ENCODE peak calls at places on chromosomes 5 and 9, in six cellular contexts. One of them, this sample, is unnamed.

GRCh38 chr5:169003721-169004481 is 297.0 kb downstream of the SLIT3 start:
- DNase-seq in transverse colon: no peak
- DNase-seq in upper lobe of left lung: no peak
- DNase-seq in suprapubic skin: no peak
- DNase-seq in HCT116: no peak
- DNase-seq in GM12892: no peak
- DNase-seq in this sample: no peak

GRCh38 chr5:80654054-80654390 is 430 bp upstream of the MSH3 start:
- DNase-seq in upper lobe of left lung: no peak
- DNase-seq in GM12892: peak
- DNase-seq in HCT116: no peak
- DNase-seq in transverse colon: peak
- DNase-seq in suprapubic skin: no peak
- DNase-seq in this sample: peak

GRCh38 chr9:96116275-96117051 is 185.5 kb downstream of the HSD17B3 start:
- DNase-seq in GM12892: no peak
- DNase-seq in upper lobe of left lung: no peak
- DNase-seq in HCT116: no peak
- DNase-seq in suprapubic skin: no peak
- DNase-seq in transverse colon: peak
- DNase-seq in this sample: no peak

GRCh38 chr9:37575511-37575914 is 667 bp downstream of the FBXO10 start:
- DNase-seq in GM12892: no peak
- DNase-seq in transverse colon: peak
- DNase-seq in HCT116: no peak
- DNase-seq in upper lobe of left lung: no peak
- DNase-seq in suprapubic skin: no peak
- DNase-seq in this sample: no peak

GRCh38 chr5:42994285-42995151 is 45.6 kb downstream of the ANXA2R start:
- DNase-seq in suprapubic skin: peak
- DNase-seq in upper lobe of left lung: peak
- DNase-seq in transverse colon: peak
- DNase-seq in HCT116: peak
- DNase-seq in GM12892: no peak
- DNase-seq in this sample: no peak

GRCh38 chr9:129414377-129415021 is 206.4 kb downstream of the C9orf50 start:
- DNase-seq in transverse colon: peak
- DNase-seq in upper lobe of left lung: peak
- DNase-seq in HCT116: no peak
- DNase-seq in suprapubic skin: no peak
- DNase-seq in GM12892: no peak
- DNase-seq in this sample: no peak

GRCh38 chr9:85960688-85961093 is 19.7 kb downstream of the NAA35 start:
- DNase-seq in suprapubic skin: no peak
- DNase-seq in GM12892: no peak
- DNase-seq in upper lobe of left lung: no peak
- DNase-seq in transverse colon: no peak
- DNase-seq in HCT116: no peak
- DNase-seq in this sample: no peak

GRCh38 chr5:148928141-148928540 is 101.7 kb downstream of the ADRB2 start:
- DNase-seq in suprapubic skin: no peak
- DNase-seq in GM12892: no peak
- DNase-seq in transverse colon: no peak
- DNase-seq in HCT116: no peak
- DNase-seq in upper lobe of left lung: no peak
- DNase-seq in this sample: no peak

GRCh38 chr5:3599283-3600105 is 3.9 kb downstream of the IRX1 start:
- DNase-seq in GM12892: no peak
- DNase-seq in suprapubic skin: no peak
- DNase-seq in HCT116: no peak
- DNase-seq in upper lobe of left lung: peak
- DNase-seq in transverse colon: no peak
- DNase-seq in this sample: no peak

GRCh38 chr5:107383414-107383813 is 287.3 kb downstream of the EFNA5 start:
- DNase-seq in upper lobe of left lung: no peak
- DNase-seq in HCT116: no peak
- DNase-seq in suprapubic skin: no peak
- DNase-seq in transverse colon: no peak
- DNase-seq in GM12892: no peak
- DNase-seq in this sample: no peak

GRCh38 chr9:100216178-100216787 is 117.2 kb downstream of the INVS start:
- DNase-seq in HCT116: peak
- DNase-seq in GM12892: no peak
- DNase-seq in suprapubic skin: no peak
- DNase-seq in transverse colon: peak
- DNase-seq in upper lobe of left lung: no peak
- DNase-seq in this sample: no peak

GRCh38 chr9:35415769-35416427 is 74.0 kb upstream of the RUSC2 start:
- DNase-seq in transverse colon: no peak
- DNase-seq in HCT116: no peak
- DNase-seq in upper lobe of left lung: no peak
- DNase-seq in suprapubic skin: no peak
- DNase-seq in GM12892: no peak
- DNase-seq in this sample: no peak

GRCh38 chr9:78298046-78298511 is 1.2 kb downstream of the PSAT1 start:
- DNase-seq in suprapubic skin: no peak
- DNase-seq in transverse colon: no peak
- DNase-seq in HCT116: no peak
- DNase-seq in upper lobe of left lung: no peak
- DNase-seq in GM12892: no peak
- DNase-seq in this sample: peak

GRCh38 chr9:130359819-130360218 is 84.9 kb upstream of the ASS1 start:
- DNase-seq in GM12892: no peak
- DNase-seq in transverse colon: no peak
- DNase-seq in suprapubic skin: no peak
- DNase-seq in upper lobe of left lung: no peak
- DNase-seq in HCT116: no peak
- DNase-seq in this sample: no peak

GRCh38 chr9:86550411-86550810 is 196.2 kb upstream of the TUT7 start:
- DNase-seq in upper lobe of left lung: no peak
- DNase-seq in suprapubic skin: no peak
- DNase-seq in GM12892: no peak
- DNase-seq in HCT116: no peak
- DNase-seq in transverse colon: no peak
- DNase-seq in this sample: no peak

GRCh38 chr5:91362935-91363334 is 20.2 kb downstream of the ARRDC3 start:
- DNase-seq in suprapubic skin: no peak
- DNase-seq in upper lobe of left lung: no peak
- DNase-seq in transverse colon: no peak
- DNase-seq in GM12892: no peak
- DNase-seq in HCT116: no peak
- DNase-seq in this sample: no peak

GRCh38 chr5:158406884-158407790 is 548.2 kb upstream of the CLINT1 start:
- DNase-seq in suprapubic skin: no peak
- DNase-seq in transverse colon: no peak
- DNase-seq in GM12892: no peak
- DNase-seq in HCT116: no peak
- DNase-seq in upper lobe of left lung: no peak
- DNase-seq in this sample: no peak

GRCh38 chr5:68456756-68457217 is 241.2 kb downstream of the PIK3R1 start:
- DNase-seq in GM12892: no peak
- DNase-seq in upper lobe of left lung: no peak
- DNase-seq in suprapubic skin: no peak
- DNase-seq in transverse colon: peak
- DNase-seq in HCT116: no peak
- DNase-seq in this sample: no peak

GRCh38 chr9:99820330-99821186 is 1.1 kb upstream of the NR4A3 start:
- DNase-seq in GM12892: peak
- DNase-seq in transverse colon: peak
- DNase-seq in upper lobe of left lung: peak
- DNase-seq in HCT116: no peak
- DNase-seq in suprapubic skin: peak
- DNase-seq in this sample: peak

GRCh38 chr9:133182151-133182550 is 18.4 kb upstream of the GBGT1 start:
- DNase-seq in transverse colon: no peak
- DNase-seq in upper lobe of left lung: no peak
- DNase-seq in suprapubic skin: peak
- DNase-seq in GM12892: no peak
- DNase-seq in HCT116: no peak
- DNase-seq in this sample: no peak
- TF ChIP-seq POLR2AphosphoS5 in transverse colon: no peak
- TF ChIP-seq POLR2AphosphoS5 in upper lobe of left lung: no peak
- TF ChIP-seq POLR2AphosphoS5 in suprapubic skin: no peak
- TF ChIP-seq POLR2AphosphoS5 in GM12892: no peak
- TF ChIP-seq POLR2AphosphoS5 in HCT116: no peak
- TF ChIP-seq POLR2AphosphoS5 in this sample: no peak

GRCh38 chr9:107177857-107178256 is 105.2 kb upstream of the RAD23B start:
- DNase-seq in transverse colon: peak
- DNase-seq in GM12892: no peak
- DNase-seq in upper lobe of left lung: no peak
- DNase-seq in suprapubic skin: no peak
- DNase-seq in HCT116: no peak
- DNase-seq in this sample: no peak
- TF ChIP-seq POLR2A in transverse colon: no peak
- TF ChIP-seq POLR2A in GM12892: no peak
- TF ChIP-seq POLR2A in upper lobe of left lung: no peak
- TF ChIP-seq POLR2A in suprapubic skin: no peak
- TF ChIP-seq POLR2A in HCT116: no peak
- TF ChIP-seq POLR2A in this sample: no peak

DNA sequence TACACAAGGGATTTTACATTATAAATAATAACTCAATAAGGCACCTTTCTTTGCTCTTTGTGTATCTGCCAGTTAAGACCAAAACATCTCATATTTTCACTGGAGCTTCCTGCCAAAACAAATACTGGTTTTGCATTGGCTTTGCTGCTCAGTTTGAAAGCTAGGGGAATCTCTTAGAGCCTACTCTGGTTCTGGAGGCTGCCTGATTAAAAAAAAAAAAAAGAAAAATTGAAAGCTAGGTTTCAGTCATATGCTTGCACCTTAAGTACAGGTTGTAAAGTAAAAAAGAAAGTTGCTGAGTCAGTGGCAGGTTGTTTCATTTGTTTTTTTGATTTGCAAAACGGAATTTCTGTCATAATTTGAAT is 2.3 kb downstream of the DENND4C start:
- DNase-seq in GM12892: peak
- DNase-seq in HCT116: no peak
- DNase-seq in transverse colon: no peak
- DNase-seq in suprapubic skin: no peak
- DNase-seq in upper lobe of left lung: no peak
- DNase-seq in this sample: no peak
- TF ChIP-seq POLR2AphosphoS5 in GM12892: no peak
- TF ChIP-seq POLR2AphosphoS5 in HCT116: no peak
- TF ChIP-seq POLR2AphosphoS5 in transverse colon: no peak
- TF ChIP-seq POLR2AphosphoS5 in suprapubic skin: no peak
- TF ChIP-seq POLR2AphosphoS5 in upper lobe of left lung: no peak
- TF ChIP-seq POLR2AphosphoS5 in this sample: no peak

DNA sequence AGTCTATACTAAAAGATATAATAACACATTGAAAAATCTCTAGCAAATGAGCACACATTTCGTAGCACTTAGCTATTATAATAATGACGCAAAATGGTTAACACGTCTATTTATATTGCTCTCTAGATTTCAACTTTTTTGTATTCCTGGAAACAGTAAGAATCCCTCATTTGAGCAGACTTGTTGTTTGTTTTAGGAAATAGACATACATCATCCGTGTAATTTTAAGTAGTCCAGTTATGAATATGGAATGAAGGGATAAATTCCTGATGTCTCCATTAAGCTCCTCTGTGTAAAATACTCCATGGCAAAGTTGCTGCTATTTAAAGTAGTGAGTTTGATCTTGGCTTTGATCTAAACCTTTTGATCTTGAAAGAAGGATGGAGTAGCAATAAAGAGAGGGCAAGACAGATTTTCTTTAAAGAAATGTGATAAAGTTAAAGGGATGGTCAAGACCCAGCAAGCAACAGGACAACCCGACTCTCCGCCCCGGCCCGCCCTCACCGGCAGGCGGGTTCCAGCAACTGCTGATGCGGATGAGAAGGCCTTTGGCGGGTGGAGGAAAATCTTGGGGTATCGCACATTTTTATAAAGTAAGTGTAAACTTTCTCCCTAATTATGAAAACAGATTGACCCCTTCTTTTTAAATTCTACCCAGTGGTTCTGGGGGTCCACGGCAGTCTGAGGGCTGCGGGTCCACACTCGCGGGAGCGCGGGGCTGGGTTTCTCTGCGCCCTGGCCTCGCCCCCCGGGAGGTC is 277.4 kb downstream of the AOPEP start:
- DNase-seq in upper lobe of left lung: peak
- DNase-seq in transverse colon: peak
- DNase-seq in HCT116: no peak
- DNase-seq in GM12892: peak
- DNase-seq in suprapubic skin: no peak
- DNase-seq in this sample: peak
- TF ChIP-seq POLR2A in upper lobe of left lung: no peak
- TF ChIP-seq POLR2A in transverse colon: no peak
- TF ChIP-seq POLR2A in HCT116: no peak
- TF ChIP-seq POLR2A in GM12892: no peak
- TF ChIP-seq POLR2A in suprapubic skin: no peak
- TF ChIP-seq POLR2A in this sample: no peak

This sample was measured in GM12891.